ENCODE peak calls at places on chromosomes 11 and 22, in five cellular contexts. I is adrenal gland, G is mesendoderm, S is hepatocyte, B is HAP-1. L is an unnamed sample.
A peak's percentile ranks its signal among the peaks of the same experiment; 100 is the strongest.

GRCh38 chr11:102346748-102347525 is at the start of gene BIRC2:
- DNase-seq in I (peak; percentile 97), G (peak; percentile 96), S (peak; percentile 98), B (peak; percentile 76), L (peak; percentile 97)

GRCh38 chr22:32531955-32532818 is 57.6 kb downstream of the FBXO7 start:
- DNase-seq in I (peak; percentile 51), G (peak; percentile 96), S (peak; percentile 56), B (peak; percentile 5), L (peak; percentile 51)

GRCh38 chr11:33976351-33977199 is 75.0 kb upstream of the CAPRIN1 start:
- DNase-seq in I (no peak), G (no peak), S (no peak), B (no peak), L (no peak)

GRCh38 chr11:15497366-15497765 is 382.6 kb downstream of the INSC start:
- DNase-seq in I (no peak), G (no peak), S (peak; percentile 19), B (no peak), L (peak; percentile 8)

GRCh38 chr11:117715801-117716200 is 81.2 kb downstream of the DSCAML1 start:
- DNase-seq in I (no peak), G (no peak), S (no peak), B (no peak), L (no peak)

GRCh38 chr11:15826826-15827225 is 529.5 kb downstream of the SOX6 start:
- DNase-seq in I (peak; percentile 28), G (peak; percentile 81), S (peak; percentile 56), B (peak; percentile 47), L (peak; percentile 32)

GRCh38 chr22:21942407-21942895 is 10.2 kb downstream of the PPM1F start:
- DNase-seq in I (peak; percentile 64), G (no peak), S (no peak), B (no peak), L (peak; percentile 52)

GRCh38 chr11:43746670-43747069 is 66.1 kb downstream of the HSD17B12 start:
- DNase-seq in I (no peak), G (no peak), S (no peak), B (no peak), L (no peak)

GRCh38 chr11:9139628-9140357 is 48.4 kb upstream of the SCUBE2 start:
- DNase-seq in I (no peak), G (no peak), S (no peak), B (no peak), L (no peak)

GRCh38 chr11:82854242-82854641 is 46.0 kb downstream of the PRCP start:
- DNase-seq in I (no peak), G (no peak), S (no peak), B (no peak), L (no peak)

GRCh38 chr22:49486225-49486624 is 341.4 kb downstream of the BRD1 start:
- DNase-seq in I (no peak), G (no peak), S (no peak), B (no peak), L (no peak)

GRCh38 chr11:36374726-36375125 is 78.6 kb downstream of the PRR5L start:
- DNase-seq in I (no peak), G (peak; percentile 42), S (no peak), B (peak; percentile 40), L (no peak)

GRCh38 chr11:11706022-11706421 is 84.2 kb upstream of the GALNT18 start:
- DNase-seq in I (no peak), G (peak; percentile 56), S (no peak), B (no peak), L (no peak)

GRCh38 chr22:50114221-50114981 is 24.6 kb downstream of the MOV10L1 start:
- DNase-seq in I (no peak), G (no peak), S (peak; percentile 46), B (no peak), L (no peak)

GRCh38 chr22:50730941-50731661 is 6.9 kb upstream of the ACR start:
- DNase-seq in I (peak; percentile 15), G (peak; percentile 18), S (no peak), B (no peak), L (no peak)

GRCh38 chr11:117909611-117910382 is 19.4 kb downstream of the TMPRSS13 start:
- DNase-seq in I (peak; percentile 49), G (no peak), S (no peak), B (no peak), L (no peak)

GRCh38 chr11:78350646-78351165 is 66.9 kb downstream of the GAB2 start:
- DNase-seq in I (no peak), G (no peak), S (no peak), B (peak; percentile 48), L (no peak)

GRCh38 chr22:46040471-46041465 is 63.8 kb upstream of the WNT7B start:
- DNase-seq in I (peak; percentile 14), G (no peak), S (no peak), B (no peak), L (no peak)

GRCh38 chr11:60852060-60852638 is 3.6 kb downstream of the PTGDR2 start:
- DNase-seq in I (no peak), G (no peak), S (peak; percentile 71), B (no peak), L (peak; percentile 86)

GRCh38 chr11:134153147-134153905 is 70.4 kb downstream of the NCAPD3 start:
- DNase-seq in I (no peak), G (no peak), S (no peak), B (no peak), L (no peak)

GRCh38 chr11:14059491-14059890 is 97.0 kb downstream of the SPON1 start:
- DNase-seq in I (peak; percentile 25), G (peak; percentile 37), S (no peak), B (no peak), L (no peak)

GRCh38 chr11:92765965-92766371 is 203.5 kb upstream of the MTNR1B start:
- DNase-seq in I (peak; percentile 19), G (peak; percentile 79), S (no peak), B (no peak), L (no peak)

GRCh38 chr11:104151404-104152204 is 12.3 kb downstream of the PDGFD start:
- DNase-seq in I (no peak), G (no peak), S (no peak), B (peak; percentile 16), L (no peak)

GRCh38 chr22:32854351-32854804 is 52.9 kb downstream of the TIMP3 start:
- DNase-seq in I (no peak), G (no peak), S (no peak), B (no peak), L (no peak)

GRCh38 chr11:67031791-67032561 is 9.0 kb downstream of the SYT12 start:
- DNase-seq in I (peak; percentile 67), G (no peak), S (no peak), B (no peak), L (no peak)

GRCh38 chr11:122671270-122671906 is 15.9 kb downstream of the UBASH3B start:
- DNase-seq in I (no peak), G (no peak), S (no peak), B (no peak), L (no peak)

GRCh38 chr11:64428685-64429084 is 69.7 kb downstream of the RPS6KA4 start:
- DNase-seq in I (no peak), G (peak; percentile 70), S (no peak), B (no peak), L (no peak)

GRCh38 chr11:64436025-64436424 is 77.1 kb downstream of the RPS6KA4 start:
- DNase-seq in I (no peak), G (no peak), S (no peak), B (no peak), L (no peak)

GRCh38 chr11:64429970-64430369 is 71.0 kb downstream of the RPS6KA4 start:
- DNase-seq in I (no peak), G (no peak), S (no peak), B (no peak), L (no peak)

GRCh38 chr11:64430570-64430969 is 71.6 kb downstream of the RPS6KA4 start:
- DNase-seq in I (no peak), G (no peak), S (no peak), B (no peak), L (no peak)
- H3K4me3 ChIP-seq in I (no peak overlapping the region), G (no peak overlapping the region), S (no peak overlapping the region), B (no peak overlapping the region), L (no peak overlapping the region)

GRCh38 chr22:35914357-35914664 is 114.3 kb downstream of the RBFOX2 start:
- DNase-seq in I (no peak), G (no peak), S (no peak), B (no peak), L (no peak)
- H3K4me1 ChIP-seq in I (peaks cover 34% of the 10 kb centered on the region), G (peaks cover 23% of the 10 kb centered on the region), S (peaks cover 34% of the 10 kb centered on the region), B (peaks cover 40% of the 10 kb centered on the region), L (peaks cover 23% of the 10 kb centered on the region)

DNA sequence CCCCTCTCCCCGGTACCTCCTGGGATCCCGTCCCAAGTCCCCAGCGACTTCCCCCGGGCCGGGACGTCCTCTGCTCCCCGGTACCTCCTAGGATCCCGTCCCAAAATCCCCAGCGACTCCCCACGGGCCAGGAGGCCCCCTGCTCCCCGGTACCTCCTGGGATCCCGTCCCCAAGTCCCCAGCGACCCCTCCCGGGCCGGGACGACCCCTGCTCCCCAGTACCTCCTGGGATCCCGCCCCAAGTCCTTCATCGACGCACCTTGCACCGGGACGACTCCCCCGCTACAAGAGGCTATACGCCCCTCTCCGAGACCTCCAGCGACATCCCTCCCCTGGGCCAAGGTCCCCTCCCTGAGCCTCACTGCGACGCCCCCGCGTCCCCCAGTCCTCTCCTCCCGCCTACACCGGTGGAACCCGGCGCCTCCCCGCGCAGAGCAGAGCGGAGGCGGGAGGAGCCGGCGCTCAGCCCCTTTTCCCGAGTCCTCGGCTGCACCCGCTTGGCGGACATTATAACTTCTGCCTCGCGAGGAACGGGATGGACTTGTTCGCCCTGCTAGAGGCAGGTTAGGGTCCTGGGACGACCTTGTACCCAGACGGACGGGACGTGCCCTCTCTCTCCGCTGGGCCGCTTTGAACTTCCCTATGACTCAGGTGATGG is 912 bp downstream of the KREMEN1 start:
- DNase-seq in I (peak; percentile 60), G (peak; percentile 68), S (peak; percentile 86), B (peak; percentile 56), L (peak; percentile 60)
- H3K27me3 ChIP-seq in I (no peaks in the 10 kb centered on the region), G (peaks cover 5% of the 10 kb centered on the region), S (no peaks in the 10 kb centered on the region), B (no peaks in the 10 kb centered on the region), L (no peaks in the 10 kb centered on the region)

GRCh38 chr11:69010964-69011623 is 2.0 kb downstream of the MRGPRF start:
- DNase-seq in I (no peak), G (peak; percentile 74), S (peak; percentile 91), B (peak; percentile 54), L (peak; percentile 78)

GRCh38 chr11:69010361-69010891 is 2.6 kb downstream of the MRGPRF start:
- DNase-seq in I (no peak), G (no peak), S (no peak), B (no peak), L (no peak)

GRCh38 chr11:69012092-69013008 is 696 bp downstream of the MRGPRF start:
- DNase-seq in I (no peak), G (no peak), S (no peak), B (no peak), L (no peak)

GRCh38 chr11:69013009-69013951 is at the start of gene MRGPRF:
- DNase-seq in I (peak; percentile 36), G (peak; percentile 88), S (peak; percentile 77), B (no peak), L (peak; percentile 87)

DNA sequence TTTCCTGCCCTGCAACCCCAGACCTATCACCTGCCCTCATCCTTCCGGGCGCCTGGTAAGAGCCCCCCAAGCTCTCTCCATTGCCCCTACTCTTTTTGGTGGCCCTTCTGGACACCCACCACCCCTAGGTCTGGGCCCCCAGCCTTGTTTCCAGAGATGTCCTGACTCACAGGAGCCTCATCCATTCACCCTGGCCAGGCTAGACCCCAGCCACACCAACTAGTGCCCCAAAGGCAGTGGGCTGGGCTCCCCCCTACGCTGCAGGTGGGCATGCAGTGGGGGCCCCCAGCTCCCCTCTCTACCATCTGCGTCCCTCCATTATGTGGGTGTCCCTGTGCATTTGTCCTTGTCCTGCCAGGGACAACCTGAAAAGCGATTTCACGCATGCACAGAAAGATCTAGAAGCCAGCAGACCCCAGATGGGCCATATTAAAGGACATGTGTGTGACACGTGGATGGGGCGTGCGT is 1.4 kb downstream of the MRGPRF start:
- DNase-seq in I (no peak), G (no peak), S (no peak), B (no peak), L (no peak)
- H3K4me3 ChIP-seq in I (no peak overlapping the region), G (no peak overlapping the region), S (no peak overlapping the region), B (no peak overlapping the region), L (peak overlapping the region; percentile 49)

L was measured in transverse colon.